ENCODE peak calls at places on chromosomes 5 and 9, in eight cellular contexts. G is NCI-H1436 treated with DMSO at 0.1 percent for 48 hours; L is AG08396; E is ELR; Z is tibial nerve; K is T-helper 1 cell; S is WERI-Rb-1; T is stimulated activated CD4-positive, alpha-beta T cell treated with anti-CD3 and anti-CD28 coated beads, Interleukin-1b, Interleukin-23, amount 100 ng/mL, for 24 hours. U is an unnamed sample.
A peak's percentile ranks its signal among the peaks of the same experiment; 100 is the strongest.

GRCh38 chr9:120659617-120660169 is 54.6 kb downstream of the MEGF9 start:
- DNase-seq in G (no peak), L (no peak), E (no peak), Z (no peak), K (no peak), S (no peak), T (no peak), U (no peak)

GRCh38 chr5:135135530-135136201 is 101.6 kb upstream of the PITX1 start:
- DNase-seq in G (no peak), L (peak; percentile 65), E (peak; percentile 60), Z (peak; percentile 22), K (no peak), S (no peak), T (no peak), U (no peak)

GRCh38 chr9:114231218-114232090 is 76.1 kb downstream of the COL27A1 start:
- DNase-seq in G (no peak), L (no peak), E (no peak), Z (no peak), K (no peak), S (no peak), T (no peak), U (no peak)

GRCh38 chr9:132596200-132596599 is 13.8 kb downstream of the BARHL1 start:
- DNase-seq in G (no peak), L (no peak), E (no peak), Z (no peak), K (no peak), S (no peak), T (no peak), U (no peak)

GRCh38 chr9:72497476-72498065 is 23.8 kb upstream of the TMC1 start:
- DNase-seq in G (no peak), L (no peak), E (no peak), Z (no peak), K (no peak), S (peak; percentile 58), T (no peak), U (no peak)

GRCh38 chr5:169599451-169599850 is 15.9 kb downstream of the SPDL1 start:
- DNase-seq in G (no peak), L (no peak), E (no peak), Z (no peak), K (no peak), S (no peak), T (no peak), U (no peak)

GRCh38 chr5:45038366-45038987 is 229.7 kb downstream of the MRPS30 start:
- DNase-seq in G (no peak), L (peak; percentile 6), E (peak; percentile 46), Z (no peak), K (peak; percentile 1), S (no peak), T (no peak), U (peak; percentile 58)

GRCh38 chr5:69138796-69139195 is 28.2 kb upstream of the CCNB1 start:
- DNase-seq in G (no peak), L (no peak), E (no peak), Z (no peak), K (no peak), S (no peak), T (no peak), U (no peak)

GRCh38 chr5:151212361-151212899 is 11.5 kb downstream of the CCDC69 start:
- DNase-seq in G (no peak), L (no peak), E (no peak), Z (no peak), K (peak; percentile 26), S (no peak), T (no peak), U (no peak)

GRCh38 chr5:54234304-54234938 is 76.0 kb downstream of the ARL15 start:
- DNase-seq in G (no peak), L (peak; percentile 16), E (peak; percentile 72), Z (no peak), K (peak; percentile 12), S (no peak), T (no peak), U (peak; percentile 42)

GRCh38 chr5:78286288-78286687 is 8.2 kb downstream of the AP3B1 start:
- DNase-seq in G (no peak), L (no peak), E (no peak), Z (no peak), K (peak; percentile 71), S (no peak), T (no peak), U (no peak)

GRCh38 chr5:126965061-126965475 is 65.3 kb downstream of the MARCHF3 start:
- DNase-seq in G (no peak), L (peak; percentile 23), E (peak; percentile 97), Z (no peak), K (no peak), S (no peak), T (no peak), U (no peak)

GRCh38 chr5:1168751-1169607 is 32.4 kb upstream of the SLC6A19 start:
- DNase-seq in G (no peak), L (no peak), E (no peak), Z (no peak), K (no peak), S (no peak), T (no peak), U (no peak)

GRCh38 chr9:84261082-84261746 is 79.3 kb downstream of the SLC28A3 start:
- DNase-seq in G (peak; percentile 79), L (peak; percentile 81), E (peak; percentile 81), Z (peak; percentile 68), K (peak; percentile 49), S (peak; percentile 83), T (peak; percentile 19), U (peak; percentile 86)

GRCh38 chr5:78213799-78214198 is 80.7 kb downstream of the AP3B1 start:
- DNase-seq in G (no peak), L (no peak), E (no peak), Z (no peak), K (no peak), S (no peak), T (no peak), U (peak; percentile 65)

GRCh38 chr5:97163360-97163764 is 19.7 kb downstream of the RIOK2 start:
- DNase-seq in G (no peak), L (no peak), E (peak; percentile 42), Z (no peak), K (peak; percentile 31), S (no peak), T (no peak), U (no peak)

GRCh38 chr5:146745937-146746577 is 132.5 kb downstream of the PPP2R2B start:
- DNase-seq in G (peak; percentile 66), L (no peak), E (no peak), Z (no peak), K (no peak), S (no peak), T (no peak), U (no peak)

GRCh38 chr5:142151436-142152382 is 43.1 kb downstream of the NDFIP1 start:
- DNase-seq in G (peak; percentile 51), L (peak; percentile 31), E (peak; percentile 82), Z (peak; percentile 25), K (peak; percentile 62), S (peak; percentile 56), T (no peak), U (peak; percentile 67)

GRCh38 chr5:13566903-13567339 is 377.6 kb downstream of the DNAH5 start:
- DNase-seq in G (no peak), L (peak; percentile 38), E (peak; percentile 94), Z (no peak), K (no peak), S (no peak), T (no peak), U (no peak)

GRCh38 chr9:21078702-21079101 is 960 bp upstream of the IFNB1 start:
- DNase-seq in G (no peak), L (no peak), E (peak; percentile 23), Z (no peak), K (peak; percentile 42), S (no peak), T (no peak), U (no peak)

U was measured in pons.